ENCODE peak calls at places on chromosomes 11 and 22, in six cellular contexts. R, K, P, M, Z and Q are unnamed samples.
A peak's percentile ranks its signal among the peaks of the same experiment; 100 is the strongest.

GRCh38 chr11:117473692-117474091 is 146.0 kb downstream of the CEP164 start:
- DNase-seq in R (no peak), K (peak; percentile 77), P (no peak), M (no peak), Z (no peak), Q (no peak)

GRCh38 chr11:95082576-95083001 is 7.1 kb upstream of the ENDOD1 start:
- DNase-seq in R (no peak), K (no peak), P (no peak), M (no peak), Z (no peak), Q (no peak)

GRCh38 chr11:17771841-17772401 is 37.3 kb downstream of the KCNC1 start:
- DNase-seq in R (no peak), K (no peak), P (no peak), M (no peak), Z (no peak), Q (no peak)

GRCh38 chr11:108221981-108222685 is at the start of gene NPAT:
- DNase-seq in R (no peak), K (no peak), P (peak; percentile 20), M (no peak), Z (no peak), Q (no peak)

GRCh38 chr11:64028398-64029115 is 7.2 kb upstream of the FLRT1 start:
- DNase-seq in R (no peak), K (peak; percentile 63), P (no peak), M (no peak), Z (no peak), Q (no peak)

GRCh38 chr22:48323746-48324145 is 1503.9 kb downstream of the BRD1 start:
- DNase-seq in R (no peak), K (no peak), P (no peak), M (no peak), Z (no peak), Q (no peak)

GRCh38 chr22:43876866-43877509 is 14.7 kb upstream of the SULT4A1 start:
- DNase-seq in R (no peak), K (no peak), P (no peak), M (no peak), Z (no peak), Q (no peak)

GRCh38 chr11:12822623-12823022 is 148.4 kb downstream of the TEAD1 start:
- DNase-seq in R (no peak), K (no peak), P (no peak), M (no peak), Z (no peak), Q (no peak)

GRCh38 chr11:43504316-43504950 is 145.7 kb downstream of the TTC17 start:
- DNase-seq in R (no peak), K (peak; percentile 18), P (no peak), M (peak; percentile 51), Z (no peak), Q (no peak)

GRCh38 chr22:50074551-50075042 is 10.6 kb downstream of the MLC1 start:
- DNase-seq in R (no peak), K (no peak), P (no peak), M (no peak), Z (no peak), Q (no peak)

GRCh38 chr11:63843042-63843441 is 4.1 kb downstream of the MARK2 start:
- DNase-seq in R (no peak), K (no peak), P (no peak), M (no peak), Z (no peak), Q (no peak)

GRCh38 chr11:125398475-125398874 is 97.6 kb downstream of the FEZ1 start:
- DNase-seq in R (no peak), K (no peak), P (no peak), M (no peak), Z (no peak), Q (no peak)

GRCh38 chr11:60871378-60872061 is 4.2 kb downstream of the ZP1 start:
- DNase-seq in R (no peak), K (no peak), P (no peak), M (no peak), Z (no peak), Q (no peak)

GRCh38 chr11:111402411-111402810 is 23.3 kb upstream of the POU2AF1 start:
- DNase-seq in R (no peak), K (no peak), P (no peak), M (no peak), Z (no peak), Q (no peak)

GRCh38 chr22:45994516-45995404 is 17.8 kb upstream of the WNT7B start:
- DNase-seq in R (peak; percentile 87), K (no peak), P (peak; percentile 81), M (peak; percentile 79), Z (peak; percentile 31), Q (peak; percentile 54)

GRCh38 chr11:17413414-17414316 is 25.2 kb upstream of the KCNJ11 start:
- DNase-seq in R (no peak), K (no peak), P (no peak), M (no peak), Z (no peak), Q (no peak)

GRCh38 chr11:62665630-62666258 is 632 bp downstream of the CSKMT start:
- DNase-seq in R (peak; percentile 60), K (no peak), P (peak; percentile 60), M (peak; percentile 41), Z (no peak), Q (no peak)

GRCh38 chr11:125394306-125394705 is 101.8 kb downstream of the FEZ1 start:
- DNase-seq in R (no peak), K (no peak), P (no peak), M (no peak), Z (no peak), Q (no peak)

GRCh38 chr11:30110691-30111090 is 93.9 kb upstream of the KCNA4 start:
- DNase-seq in R (no peak), K (no peak), P (no peak), M (no peak), Z (no peak), Q (no peak)

GRCh38 chr22:19527861-19528417 is 3.7 kb upstream of the CLDN5 start:
- DNase-seq in R (no peak), K (no peak), P (no peak), M (no peak), Z (no peak), Q (no peak)

GRCh38 chr11:61072316-61073109 is 29.8 kb upstream of the CD5 start:
- DNase-seq in R (no peak), K (no peak), P (no peak), M (no peak), Z (no peak), Q (no peak)

GRCh38 chr22:17115311-17115710 is 5.8 kb downstream of the TMEM121B start:
- DNase-seq in R (no peak), K (no peak), P (no peak), M (no peak), Z (no peak), Q (no peak)